ENCODE peak calls at places on chromosomes 13 and 19, in six cellular contexts. U is T-cell, Z is GOT3, O is activated T-cell treated with anti-CD3 and anti-CD28 coated beads for 1 hour, V is AG04450, K is NCI-H69. D is an unnamed sample.
A peak's percentile ranks its signal among the peaks of the same experiment; 100 is the strongest.

GRCh38 chr13:40484981-40485380 is 181.5 kb downstream of the FOXO1 start:
- DNase-seq in U (no peak), Z (no peak), O (no peak), V (no peak), K (no peak), D (no peak)

GRCh38 chr13:86193281-86193680 is 394.1 kb upstream of the SLITRK6 start:
- DNase-seq in U (no peak), Z (no peak), O (no peak), V (no peak), K (no peak), D (no peak)

GRCh38 chr13:108897955-108898354 is 268.5 kb downstream of the MYO16 start:
- DNase-seq in U (no peak), Z (no peak), O (no peak), V (no peak), K (no peak), D (peak; percentile 54)

GRCh38 chr13:81379183-81379582 is 1038.3 kb upstream of the SPRY2 start:
- DNase-seq in U (no peak), Z (no peak), O (no peak), V (no peak), K (no peak), D (peak; percentile 3)

GRCh38 chr19:1045247-1045603 is 5.3 kb downstream of the ABCA7 start:
- DNase-seq in U (peak; percentile 79), Z (no peak), O (no peak), V (no peak), K (peak; percentile 53), D (peak; percentile 71)

GRCh38 chr13:96065851-96066250 is 12.7 kb upstream of the UGGT2 start:
- DNase-seq in U (no peak), Z (no peak), O (no peak), V (no peak), K (no peak), D (no peak)

GRCh38 chr19:14603990-14604387 is 21.1 kb downstream of the CLEC17A start:
- DNase-seq in U (no peak), Z (no peak), O (no peak), V (no peak), K (no peak), D (no peak)

GRCh38 chr13:61128850-61129645 is 286.6 kb downstream of the PCDH20 start:
- DNase-seq in U (no peak), Z (no peak), O (no peak), V (no peak), K (peak; percentile 94), D (no peak)

GRCh38 chr13:46961719-46962118 is 64.9 kb upstream of the HTR2A start:
- DNase-seq in U (no peak), Z (no peak), O (no peak), V (no peak), K (no peak), D (peak; percentile 82)

GRCh38 chr19:23415561-23416191 is 20.4 kb upstream of the ZNF91 start:
- DNase-seq in U (no peak), Z (no peak), O (no peak), V (no peak), K (peak; percentile 13), D (peak; percentile 70)

GRCh38 chr13:32846556-32846955 is 169.7 kb upstream of the KL start:
- DNase-seq in U (no peak), Z (no peak), O (no peak), V (no peak), K (peak; percentile 76), D (no peak)

GRCh38 chr13:101149735-101150380 is 266.4 kb downstream of the NALCN start:
- DNase-seq in U (no peak), Z (no peak), O (no peak), V (peak; percentile 34), K (no peak), D (no peak)

GRCh38 chr13:102128216-102128800 is 273.5 kb downstream of the FGF14 start:
- DNase-seq in U (no peak), Z (no peak), O (no peak), V (no peak), K (peak; percentile 98), D (peak; percentile 1)

GRCh38 chr19:47459477-47459876 is 12.2 kb downstream of the SLC8A2 start:
- DNase-seq in U (no peak), Z (no peak), O (no peak), V (no peak), K (no peak), D (no peak)

GRCh38 chr19:17718988-17719711 is at the start of gene MAP1S:
- DNase-seq in U (peak; percentile 31), Z (no peak), O (peak; percentile 55), V (no peak), K (peak; percentile 75), D (peak; percentile 75)

GRCh38 chr13:81326913-81327312 is 986.0 kb upstream of the SPRY2 start:
- DNase-seq in U (no peak), Z (no peak), O (no peak), V (no peak), K (peak; percentile 87), D (peak; percentile 36)

GRCh38 chr19:33826521-33826920 is 29.9 kb downstream of the KCTD15 start:
- DNase-seq in U (no peak), Z (no peak), O (no peak), V (no peak), K (no peak), D (no peak)

GRCh38 chr19:54023191-54023590 is 31.8 kb downstream of the CACNG6 start:
- DNase-seq in U (no peak), Z (no peak), O (no peak), V (no peak), K (no peak), D (no peak)

GRCh38 chr19:40177286-40178070 is 13.7 kb upstream of the MAP3K10 start:
- DNase-seq in U (no peak), Z (no peak), O (no peak), V (no peak), K (no peak), D (peak; percentile 31)

GRCh38 chr19:11375143-11375948 is 880 bp downstream of the SWSAP1 start:
- DNase-seq in U (peak; percentile 78), Z (no peak), O (peak; percentile 60), V (no peak), K (peak; percentile 62), D (peak; percentile 79)

GRCh38 chr19:4338441-4339350 is at the start of gene STAP2:
- DNase-seq in U (no peak), Z (no peak), O (no peak), V (no peak), K (peak; percentile 41), D (peak; percentile 89)

GRCh38 chr13:48493851-48494250 is 39.0 kb downstream of the RCBTB2 start:
- DNase-seq in U (no peak), Z (no peak), O (no peak), V (no peak), K (no peak), D (no peak)

GRCh38 chr19:5891938-5892771 is 11.4 kb downstream of the NDUFA11 start:
- DNase-seq in U (no peak), Z (no peak), O (no peak), V (no peak), K (peak; percentile 67), D (peak; percentile 61)

GRCh38 chr19:49151339-49152217 is 3.6 kb downstream of the HRC start:
- DNase-seq in U (no peak), Z (no peak), O (no peak), V (no peak), K (peak; percentile 83), D (peak; percentile 99)

GRCh38 chr19:20503536-20503935 is 62.0 kb downstream of the ZNF737 start:
- DNase-seq in U (no peak), Z (no peak), O (no peak), V (no peak), K (peak; percentile 84), D (peak; percentile 2)

GRCh38 chr19:35380450-35381124 is 9.7 kb downstream of the GPR42 start:
- DNase-seq in U (no peak), Z (no peak), O (no peak), V (no peak), K (no peak), D (no peak)

GRCh38 chr19:21584532-21584931 is 79.1 kb downstream of the ZNF429 start:
- DNase-seq in U (no peak), Z (no peak), O (no peak), V (no peak), K (no peak), D (peak; percentile 8)

GRCh38 chr13:28385362-28385761 is 109.6 kb downstream of the FLT1 start:
- DNase-seq in U (no peak), Z (no peak), O (no peak), V (no peak), K (no peak), D (no peak)

GRCh38 chr19:10260141-10260584 is 8.1 kb downstream of the MRPL4 start:
- DNase-seq in U (no peak), Z (no peak), O (no peak), V (no peak), K (no peak), D (peak; percentile 78)

D was measured in DMS53.